ENCODE peak calls at places on chromosomes 13 and 19, in five cellular contexts. I is kidney tubule cell, N is glutamatergic neuron, Z is T-helper 1 cell, C is Right ventricle myocardium superior. J is an unnamed sample.

GRCh38 chr13:40504641-40505040 is 161.8 kb downstream of the FOXO1 start:
- DNase-seq in I (no peak), N (no peak), Z (no peak), C (no peak), J (no peak)

GRCh38 chr13:90270231-90270630 is 1077.3 kb upstream of the MIR17HG start:
- DNase-seq in I (no peak), N (no peak), Z (no peak), C (no peak), J (no peak)

GRCh38 chr13:21326155-21327030 is 132.7 kb downstream of the ZDHHC20 start:
- DNase-seq in I (peak), N (peak), Z (no peak), C (no peak), J (no peak)

GRCh38 chr19:2015611-2015950 is at the start of gene BTBD2:
- DNase-seq in I (peak), N (peak), Z (no peak), C (no peak), J (no peak)

GRCh38 chr19:34480971-34481821 is at the start of gene WTIP:
- DNase-seq in I (peak), N (peak), Z (no peak), C (peak), J (no peak)

GRCh38 chr19:7349231-7349591 is 474 bp downstream of the ARHGEF18 start:
- DNase-seq in I (no peak), N (no peak), Z (no peak), C (no peak), J (no peak)

GRCh38 chr19:30391052-30391451 is 18.9 kb downstream of the ZNF536 start:
- DNase-seq in I (no peak), N (no peak), Z (no peak), C (no peak), J (no peak)

GRCh38 chr13:80690208-80690607 is 349.3 kb upstream of the SPRY2 start:
- DNase-seq in I (no peak), N (no peak), Z (no peak), C (no peak), J (no peak)

GRCh38 chr19:6730153-6730804 is 7.1 kb downstream of the GPR108 start:
- DNase-seq in I (no peak), N (peak), Z (no peak), C (peak), J (no peak)

GRCh38 chr19:53103903-53104203 is 631 bp upstream of the ZNF160 start:
- DNase-seq in I (no peak), N (no peak), Z (no peak), C (no peak), J (no peak)

GRCh38 chr19:40341601-40342482 is 6.4 kb downstream of the C19orf47 start:
- DNase-seq in I (no peak), N (no peak), Z (no peak), C (peak), J (no peak)

GRCh38 chr19:3039641-3040077 is 10.6 kb upstream of the TLE2 start:
- DNase-seq in I (no peak), N (no peak), Z (no peak), C (no peak), J (no peak)

GRCh38 chr13:36710396-36710795 is 36.6 kb downstream of the SERTM1 start:
- DNase-seq in I (peak), N (no peak), Z (no peak), C (no peak), J (no peak)

GRCh38 chr13:36082806-36083205 is 48.4 kb downstream of the DCLK1 start:
- DNase-seq in I (no peak), N (no peak), Z (no peak), C (no peak), J (no peak)

GRCh38 chr19:42270346-42271044 is 1.4 kb downstream of the CIC start:
- DNase-seq in I (peak), N (no peak), Z (peak), C (peak), J (no peak)

GRCh38 chr13:43300817-43301216 is 277.4 kb downstream of the DNAJC15 start:
- DNase-seq in I (no peak), N (no peak), Z (no peak), C (no peak), J (no peak)

GRCh38 chr19:18709546-18709945 is 26.1 kb downstream of the CRTC1 start:
- DNase-seq in I (no peak), N (no peak), Z (no peak), C (no peak), J (no peak)

GRCh38 chr13:51230473-51231105 is 8.4 kb downstream of the FAM124A start:
- DNase-seq in I (peak), N (no peak), Z (no peak), C (peak), J (no peak)

GRCh38 chr19:10295305-10295846 is 5.6 kb downstream of the ICAM5 start:
- DNase-seq in I (no peak), N (peak), Z (peak), C (peak), J (no peak)

GRCh38 chr19:54329476-54330165 is 9.3 kb downstream of the LILRA4 start:
- DNase-seq in I (no peak), N (no peak), Z (no peak), C (no peak), J (no peak)

GRCh38 chr13:75812751-75813181 is 176.6 kb downstream of the LMO7 start:
- DNase-seq in I (no peak), N (no peak), Z (no peak), C (no peak), J (no peak)

GRCh38 chr13:88586263-88586662 is 915.1 kb downstream of the SLITRK5 start:
- DNase-seq in I (no peak), N (no peak), Z (no peak), C (no peak), J (no peak)

GRCh38 chr19:48986211-48986610 is 6.9 kb downstream of the GYS1 start:
- DNase-seq in I (no peak), N (no peak), Z (no peak), C (no peak), J (no peak)

GRCh38 chr13:70729369-70729768 is 621.1 kb upstream of the KLHL1 start:
- DNase-seq in I (no peak), N (peak), Z (no peak), C (no peak), J (peak)

GRCh38 chr13:22126433-22127021 is 455.7 kb downstream of the FGF9 start:
- DNase-seq in I (no peak), N (no peak), Z (no peak), C (no peak), J (no peak)

GRCh38 chr19:5995606-5996005 is 17.7 kb upstream of the RANBP3 start:
- DNase-seq in I (no peak), N (no peak), Z (no peak), C (no peak), J (no peak)

GRCh38 chr13:114095486-114095885 is 36.9 kb downstream of the RASA3 start:
- DNase-seq in I (no peak), N (no peak), Z (no peak), C (no peak), J (no peak)

GRCh38 chr13:68128297-68128915 is 898.3 kb upstream of the PCDH9 start:
- DNase-seq in I (no peak), N (no peak), Z (no peak), C (no peak), J (no peak)

GRCh38 chr13:100275746-100276145 is 186.9 kb downstream of the PCCA start:
- DNase-seq in I (no peak), N (no peak), Z (no peak), C (no peak), J (no peak)

GRCh38 chr19:35363001-35363590 is 4.8 kb downstream of the FFAR3 start:
- DNase-seq in I (no peak), N (no peak), Z (no peak), C (no peak), J (no peak)

GRCh38 chr13:20350819-20351218 is 118.7 kb upstream of the GJB6 start:
- DNase-seq in I (no peak), N (no peak), Z (no peak), C (no peak), J (no peak)

GRCh38 chr13:99417151-99417820 is 84.0 kb upstream of the TM9SF2 start:
- DNase-seq in I (no peak), N (peak), Z (no peak), C (no peak), J (peak)

J was measured in SK-N-DZ.